ENCODE peak calls at places on chromosomes 2 and 18, in four cellular contexts. One of them, this sample, is unnamed.

GRCh38 chr18:22102948-22103663 is 66.3 kb upstream of the GATA6 start:
- DNase-seq in stimulated activated CD4-positive, alpha-beta T cell treated with anti-CD3 and anti-CD28 coated beads, Interleukin-15, amount 100 ng/mL, for 1 hour: no peak
- DNase-seq in G401: no peak
- DNase-seq in A673: peak
- DNase-seq in this sample: no peak

GRCh38 chr2:38535745-38536506 is 66.8 kb downstream of the HNRNPLL start:
- DNase-seq in stimulated activated CD4-positive, alpha-beta T cell treated with anti-CD3 and anti-CD28 coated beads, Interleukin-15, amount 100 ng/mL, for 1 hour: peak
- DNase-seq in G401: peak
- DNase-seq in A673: peak
- DNase-seq in this sample: peak

GRCh38 chr2:119352357-119352756 is 14.3 kb downstream of the C2orf76 start:
- DNase-seq in stimulated activated CD4-positive, alpha-beta T cell treated with anti-CD3 and anti-CD28 coated beads, Interleukin-15, amount 100 ng/mL, for 1 hour: no peak
- DNase-seq in G401: no peak
- DNase-seq in A673: no peak
- DNase-seq in this sample: no peak

GRCh38 chr18:63088262-63088661 is 231.3 kb downstream of the BCL2 start:
- DNase-seq in stimulated activated CD4-positive, alpha-beta T cell treated with anti-CD3 and anti-CD28 coated beads, Interleukin-15, amount 100 ng/mL, for 1 hour: no peak
- DNase-seq in G401: no peak
- DNase-seq in A673: no peak
- DNase-seq in this sample: no peak

GRCh38 chr2:1647417-1648240 is 96.7 kb downstream of the PXDN start:
- DNase-seq in stimulated activated CD4-positive, alpha-beta T cell treated with anti-CD3 and anti-CD28 coated beads, Interleukin-15, amount 100 ng/mL, for 1 hour: no peak
- DNase-seq in G401: no peak
- DNase-seq in A673: no peak
- DNase-seq in this sample: no peak

GRCh38 chr2:109176928-109177327 is 47.9 kb downstream of the SH3RF3 start:
- DNase-seq in stimulated activated CD4-positive, alpha-beta T cell treated with anti-CD3 and anti-CD28 coated beads, Interleukin-15, amount 100 ng/mL, for 1 hour: no peak
- DNase-seq in G401: no peak
- DNase-seq in A673: no peak
- DNase-seq in this sample: no peak

GRCh38 chr2:84939426-84940087 is 31.4 kb upstream of the KCMF1 start:
- DNase-seq in stimulated activated CD4-positive, alpha-beta T cell treated with anti-CD3 and anti-CD28 coated beads, Interleukin-15, amount 100 ng/mL, for 1 hour: peak
- DNase-seq in G401: no peak
- DNase-seq in A673: no peak
- DNase-seq in this sample: no peak

GRCh38 chr18:24764766-24765165 is 304.3 kb downstream of the HRH4 start:
- DNase-seq in stimulated activated CD4-positive, alpha-beta T cell treated with anti-CD3 and anti-CD28 coated beads, Interleukin-15, amount 100 ng/mL, for 1 hour: no peak
- DNase-seq in G401: no peak
- DNase-seq in A673: no peak
- DNase-seq in this sample: no peak

GRCh38 chr2:36322108-36322507 is 33.5 kb upstream of the CRIM1 start:
- DNase-seq in stimulated activated CD4-positive, alpha-beta T cell treated with anti-CD3 and anti-CD28 coated beads, Interleukin-15, amount 100 ng/mL, for 1 hour: no peak
- DNase-seq in G401: peak
- DNase-seq in A673: peak
- DNase-seq in this sample: no peak

GRCh38 chr2:217035967-217036366 is 176.1 kb upstream of the TNP1 start:
- DNase-seq in stimulated activated CD4-positive, alpha-beta T cell treated with anti-CD3 and anti-CD28 coated beads, Interleukin-15, amount 100 ng/mL, for 1 hour: no peak
- DNase-seq in G401: no peak
- DNase-seq in A673: no peak
- DNase-seq in this sample: no peak

GRCh38 chr2:48175254-48175653 is 269.0 kb upstream of the FBXO11 start:
- DNase-seq in stimulated activated CD4-positive, alpha-beta T cell treated with anti-CD3 and anti-CD28 coated beads, Interleukin-15, amount 100 ng/mL, for 1 hour: no peak
- DNase-seq in G401: no peak
- DNase-seq in A673: no peak
- DNase-seq in this sample: no peak

GRCh38 chr2:61710711-61711110 is 143.1 kb downstream of the FAM161A start:
- DNase-seq in stimulated activated CD4-positive, alpha-beta T cell treated with anti-CD3 and anti-CD28 coated beads, Interleukin-15, amount 100 ng/mL, for 1 hour: no peak
- DNase-seq in G401: no peak
- DNase-seq in A673: no peak
- DNase-seq in this sample: no peak

GRCh38 chr18:10006261-10006903 is 92.6 kb downstream of the VAPA start:
- DNase-seq in stimulated activated CD4-positive, alpha-beta T cell treated with anti-CD3 and anti-CD28 coated beads, Interleukin-15, amount 100 ng/mL, for 1 hour: no peak
- DNase-seq in G401: peak
- DNase-seq in A673: peak
- DNase-seq in this sample: no peak

GRCh38 chr2:240512666-240513535 is 44.9 kb downstream of the ANKMY1 start:
- DNase-seq in stimulated activated CD4-positive, alpha-beta T cell treated with anti-CD3 and anti-CD28 coated beads, Interleukin-15, amount 100 ng/mL, for 1 hour: no peak
- DNase-seq in G401: no peak
- DNase-seq in A673: no peak
- DNase-seq in this sample: no peak

GRCh38 chr2:73089270-73090030 is 17.9 kb upstream of the SFXN5 start:
- DNase-seq in stimulated activated CD4-positive, alpha-beta T cell treated with anti-CD3 and anti-CD28 coated beads, Interleukin-15, amount 100 ng/mL, for 1 hour: no peak
- DNase-seq in G401: no peak
- DNase-seq in A673: no peak
- DNase-seq in this sample: no peak

GRCh38 chr2:184394642-184395041 is 203.7 kb upstream of the ZNF804A start:
- DNase-seq in stimulated activated CD4-positive, alpha-beta T cell treated with anti-CD3 and anti-CD28 coated beads, Interleukin-15, amount 100 ng/mL, for 1 hour: no peak
- DNase-seq in G401: no peak
- DNase-seq in A673: no peak
- DNase-seq in this sample: no peak

GRCh38 chr2:230924470-230925341 is at the start of gene GPR55:
- DNase-seq in stimulated activated CD4-positive, alpha-beta T cell treated with anti-CD3 and anti-CD28 coated beads, Interleukin-15, amount 100 ng/mL, for 1 hour: peak
- DNase-seq in G401: no peak
- DNase-seq in A673: no peak
- DNase-seq in this sample: no peak

GRCh38 chr2:75276093-75277055 is 77.1 kb upstream of the TACR1 start:
- DNase-seq in stimulated activated CD4-positive, alpha-beta T cell treated with anti-CD3 and anti-CD28 coated beads, Interleukin-15, amount 100 ng/mL, for 1 hour: no peak
- DNase-seq in G401: no peak
- DNase-seq in A673: peak
- DNase-seq in this sample: no peak

GRCh38 chr2:13414907-13415306 is 698.2 kb downstream of the TRIB2 start:
- DNase-seq in stimulated activated CD4-positive, alpha-beta T cell treated with anti-CD3 and anti-CD28 coated beads, Interleukin-15, amount 100 ng/mL, for 1 hour: no peak
- DNase-seq in G401: no peak
- DNase-seq in A673: no peak
- DNase-seq in this sample: no peak

GRCh38 chr2:25446122-25446521 is 104.4 kb upstream of the DNMT3A start:
- DNase-seq in stimulated activated CD4-positive, alpha-beta T cell treated with anti-CD3 and anti-CD28 coated beads, Interleukin-15, amount 100 ng/mL, for 1 hour: no peak
- DNase-seq in G401: no peak
- DNase-seq in A673: no peak
- DNase-seq in this sample: no peak

GRCh38 chr2:134252092-134252775 is 1.6 kb upstream of the MGAT5 start:
- DNase-seq in stimulated activated CD4-positive, alpha-beta T cell treated with anti-CD3 and anti-CD28 coated beads, Interleukin-15, amount 100 ng/mL, for 1 hour: no peak
- DNase-seq in G401: no peak
- DNase-seq in A673: no peak
- DNase-seq in this sample: no peak

GRCh38 chr2:236371010-236371409 is 106.8 kb upstream of the ASB18 start:
- DNase-seq in stimulated activated CD4-positive, alpha-beta T cell treated with anti-CD3 and anti-CD28 coated beads, Interleukin-15, amount 100 ng/mL, for 1 hour: no peak
- DNase-seq in G401: no peak
- DNase-seq in A673: no peak
- DNase-seq in this sample: no peak

GRCh38 chr2:120064664-120065063 is 51.8 kb downstream of the EPB41L5 start:
- DNase-seq in stimulated activated CD4-positive, alpha-beta T cell treated with anti-CD3 and anti-CD28 coated beads, Interleukin-15, amount 100 ng/mL, for 1 hour: no peak
- DNase-seq in G401: no peak
- DNase-seq in A673: no peak
- DNase-seq in this sample: no peak

GRCh38 chr2:165646321-165646801 is 147.7 kb downstream of the GALNT3 start:
- DNase-seq in stimulated activated CD4-positive, alpha-beta T cell treated with anti-CD3 and anti-CD28 coated beads, Interleukin-15, amount 100 ng/mL, for 1 hour: no peak
- DNase-seq in G401: peak
- DNase-seq in A673: peak
- DNase-seq in this sample: peak

GRCh38 chr2:207632575-207633492 is 7.6 kb upstream of the METTL21A start:
- DNase-seq in stimulated activated CD4-positive, alpha-beta T cell treated with anti-CD3 and anti-CD28 coated beads, Interleukin-15, amount 100 ng/mL, for 1 hour: no peak
- DNase-seq in G401: no peak
- DNase-seq in A673: peak
- DNase-seq in this sample: no peak

GRCh38 chr2:98507940-98508689 is 63.5 kb downstream of the INPP4A start:
- DNase-seq in stimulated activated CD4-positive, alpha-beta T cell treated with anti-CD3 and anti-CD28 coated beads, Interleukin-15, amount 100 ng/mL, for 1 hour: no peak
- DNase-seq in G401: peak
- DNase-seq in A673: no peak
- DNase-seq in this sample: peak

GRCh38 chr2:72940786-72941185 is 23.5 kb downstream of the EMX1 start:
- DNase-seq in stimulated activated CD4-positive, alpha-beta T cell treated with anti-CD3 and anti-CD28 coated beads, Interleukin-15, amount 100 ng/mL, for 1 hour: no peak
- DNase-seq in G401: no peak
- DNase-seq in A673: peak
- DNase-seq in this sample: no peak

GRCh38 chr18:27789406-27789805 is 387.5 kb downstream of the CDH2 start:
- DNase-seq in stimulated activated CD4-positive, alpha-beta T cell treated with anti-CD3 and anti-CD28 coated beads, Interleukin-15, amount 100 ng/mL, for 1 hour: no peak
- DNase-seq in G401: no peak
- DNase-seq in A673: no peak
- DNase-seq in this sample: no peak

GRCh38 chr2:221203846-221204245 is 368.3 kb downstream of the EPHA4 start:
- DNase-seq in stimulated activated CD4-positive, alpha-beta T cell treated with anti-CD3 and anti-CD28 coated beads, Interleukin-15, amount 100 ng/mL, for 1 hour: no peak
- DNase-seq in G401: peak
- DNase-seq in A673: no peak
- DNase-seq in this sample: no peak

GRCh38 chr2:54977149-54977548 is 73.1 kb downstream of the RTN4 start:
- DNase-seq in stimulated activated CD4-positive, alpha-beta T cell treated with anti-CD3 and anti-CD28 coated beads, Interleukin-15, amount 100 ng/mL, for 1 hour: no peak
- DNase-seq in G401: no peak
- DNase-seq in A673: no peak
- DNase-seq in this sample: no peak

GRCh38 chr2:215365184-215365658 is 53.4 kb downstream of the ATIC start:
- DNase-seq in stimulated activated CD4-positive, alpha-beta T cell treated with anti-CD3 and anti-CD28 coated beads, Interleukin-15, amount 100 ng/mL, for 1 hour: no peak
- DNase-seq in G401: no peak
- DNase-seq in A673: peak
- DNase-seq in this sample: no peak

GRCh38 chr2:95061601-95062183 is 36.2 kb downstream of the MAL start:
- DNase-seq in stimulated activated CD4-positive, alpha-beta T cell treated with anti-CD3 and anti-CD28 coated beads, Interleukin-15, amount 100 ng/mL, for 1 hour: no peak
- DNase-seq in G401: no peak
- DNase-seq in A673: no peak
- DNase-seq in this sample: no peak

GRCh38 chr18:24402209-24402785 is 4.7 kb upstream of the OSBPL1A start:
- DNase-seq in stimulated activated CD4-positive, alpha-beta T cell treated with anti-CD3 and anti-CD28 coated beads, Interleukin-15, amount 100 ng/mL, for 1 hour: no peak
- DNase-seq in G401: no peak
- DNase-seq in A673: no peak
- DNase-seq in this sample: no peak

GRCh38 chr2:15919716-15920444 is 20.5 kb upstream of the MYCN start:
- DNase-seq in stimulated activated CD4-positive, alpha-beta T cell treated with anti-CD3 and anti-CD28 coated beads, Interleukin-15, amount 100 ng/mL, for 1 hour: no peak
- DNase-seq in G401: no peak
- DNase-seq in A673: peak
- DNase-seq in this sample: no peak

GRCh38 chr2:181341855-181342594 is 115.2 kb upstream of the ITGA4 start:
- DNase-seq in stimulated activated CD4-positive, alpha-beta T cell treated with anti-CD3 and anti-CD28 coated beads, Interleukin-15, amount 100 ng/mL, for 1 hour: no peak
- DNase-seq in G401: no peak
- DNase-seq in A673: no peak
- DNase-seq in this sample: no peak

GRCh38 chr18:59272971-59273935 is at the start of gene RAX:
- DNase-seq in stimulated activated CD4-positive, alpha-beta T cell treated with anti-CD3 and anti-CD28 coated beads, Interleukin-15, amount 100 ng/mL, for 1 hour: no peak
- DNase-seq in G401: no peak
- DNase-seq in A673: peak
- DNase-seq in this sample: no peak

GRCh38 chr2:109239720-109240119 is 110.7 kb downstream of the SH3RF3 start:
- DNase-seq in stimulated activated CD4-positive, alpha-beta T cell treated with anti-CD3 and anti-CD28 coated beads, Interleukin-15, amount 100 ng/mL, for 1 hour: no peak
- DNase-seq in G401: no peak
- DNase-seq in A673: no peak
- DNase-seq in this sample: no peak

GRCh38 chr18:64410685-64411084 is 261.8 kb upstream of the LINC00305 start:
- DNase-seq in stimulated activated CD4-positive, alpha-beta T cell treated with anti-CD3 and anti-CD28 coated beads, Interleukin-15, amount 100 ng/mL, for 1 hour: no peak
- DNase-seq in G401: no peak
- DNase-seq in A673: no peak
- DNase-seq in this sample: no peak